ENCODE peak calls at places on chromosomes 11 and 22, in five cellular contexts. Q, K, O, G and E are unnamed samples.

GRCh38 chr11:71201936-71202597 is 50.3 kb downstream of the SHANK2 start:
- DNase-seq in Q (no peak), K (no peak), O (peak), G (no peak), E (no peak)

GRCh38 chr11:2651826-2652237 is 48.0 kb downstream of the KCNQ1OT1 start:
- DNase-seq in Q (no peak), K (peak), O (no peak), G (no peak), E (no peak)

GRCh38 chr11:12862761-12863469 is 146.2 kb upstream of the RASSF10 start:
- DNase-seq in Q (peak), K (no peak), O (no peak), G (peak), E (peak)

GRCh38 chr22:22770881-22771280 is 116.7 kb upstream of the IGLL5 start:
- DNase-seq in Q (no peak), K (no peak), O (no peak), G (no peak), E (no peak)

GRCh38 chr11:128550967-128551522 is 36.3 kb downstream of the ETS1 start:
- DNase-seq in Q (no peak), K (no peak), O (no peak), G (no peak), E (no peak)

GRCh38 chr11:105867742-105868141 is 154.3 kb downstream of the MSANTD4 start:
- DNase-seq in Q (no peak), K (no peak), O (no peak), G (no peak), E (no peak)

GRCh38 chr11:118027694-118028093 is 41.5 kb downstream of the IL10RA start:
- DNase-seq in Q (no peak), K (no peak), O (no peak), G (no peak), E (no peak)

GRCh38 chr11:64123102-64123434 is 42.8 kb downstream of the MACROD1 start:
- DNase-seq in Q (no peak), K (no peak), O (no peak), G (no peak), E (no peak)

GRCh38 chr22:50360578-50360977 is 17.5 kb downstream of the PPP6R2 start:
- DNase-seq in Q (no peak), K (no peak), O (no peak), G (no peak), E (no peak)

GRCh38 chr11:19218801-19219460 is 17.1 kb upstream of the CSRP3 start:
- DNase-seq in Q (no peak), K (peak), O (no peak), G (no peak), E (no peak)

GRCh38 chr11:63663809-63664208 is 7.4 kb downstream of the ATL3 start:
- DNase-seq in Q (no peak), K (no peak), O (no peak), G (peak), E (no peak)

GRCh38 chr11:77619576-77620198 is 17.9 kb downstream of the CLNS1A start:
- DNase-seq in Q (no peak), K (no peak), O (peak), G (peak), E (peak)

GRCh38 chr11:726278-726915 is 20.4 kb downstream of the EPS8L2 start:
- DNase-seq in Q (peak), K (peak), O (peak), G (no peak), E (peak)

GRCh38 chr22:38176170-38176741 is 5.4 kb downstream of the PLA2G6 start:
- DNase-seq in Q (no peak), K (no peak), O (no peak), G (peak), E (peak)

GRCh38 chr11:128210148-128210940 is 377.0 kb downstream of the ETS1 start:
- DNase-seq in Q (peak), K (peak), O (peak), G (peak), E (peak)

GRCh38 chr11:34343153-34343552 is 14.7 kb downstream of the ABTB2 start:
- DNase-seq in Q (no peak), K (no peak), O (no peak), G (peak), E (no peak)

GRCh38 chr22:50027639-50028537 is 15.3 kb upstream of the IL17REL start:
- DNase-seq in Q (peak), K (peak), O (no peak), G (no peak), E (peak)

GRCh38 chr22:45072322-45072903 is 62.6 kb upstream of the PHF21B start:
- DNase-seq in Q (peak), K (peak), O (no peak), G (peak), E (peak)

GRCh38 chr11:130457909-130458729 is 9.7 kb downstream of the ADAMTS15 start:
- DNase-seq in Q (no peak), K (no peak), O (no peak), G (no peak), E (no peak)

GRCh38 chr11:94142308-94143277 is 14.0 kb downstream of the PANX1 start:
- DNase-seq in Q (no peak), K (no peak), O (no peak), G (no peak), E (no peak)

GRCh38 chr11:35139883-35140282 is 912 bp downstream of the CD44 start:
- DNase-seq in Q (no peak), K (no peak), O (no peak), G (no peak), E (no peak)

GRCh38 chr22:29914165-29914564 is 31.2 kb downstream of the MTMR3 start:
- DNase-seq in Q (no peak), K (no peak), O (no peak), G (peak), E (peak)

GRCh38 chr22:23204541-23205157 is 24.3 kb downstream of the BCR start:
- DNase-seq in Q (no peak), K (peak), O (no peak), G (no peak), E (no peak)

GRCh38 chr22:16783930-16784354 is 41.3 kb downstream of the XKR3 start:
- DNase-seq in Q (peak), K (peak), O (no peak), G (no peak), E (peak)

GRCh38 chr11:34851916-34852315 is 64.3 kb downstream of the APIP start:
- DNase-seq in Q (no peak), K (no peak), O (no peak), G (no peak), E (no peak)

GRCh38 chr11:93821617-93822016 is 28.8 kb downstream of the VSTM5 start:
- DNase-seq in Q (no peak), K (no peak), O (peak), G (no peak), E (peak)

GRCh38 chr11:2818021-2818420 is 67.6 kb downstream of the CDKN1C start:
- DNase-seq in Q (no peak), K (no peak), O (no peak), G (no peak), E (no peak)

GRCh38 chr22:24392218-24392931 is 35.0 kb upstream of the ADORA2A start:
- DNase-seq in Q (no peak), K (no peak), O (peak), G (no peak), E (no peak)

GRCh38 chr11:46039990-46040389 is 81.3 kb downstream of the PHF21A start:
- DNase-seq in Q (no peak), K (no peak), O (no peak), G (peak), E (no peak)

GRCh38 chr11:65968600-65969482 is 7.3 kb downstream of the SART1 start:
- DNase-seq in Q (no peak), K (no peak), O (no peak), G (no peak), E (no peak)

GRCh38 chr11:100687630-100688395 is 725 bp downstream of the ARHGAP42 start:
- DNase-seq in Q (peak), K (peak), O (peak), G (peak), E (peak)

GRCh38 chr22:48428556-48429371 is 1398.9 kb downstream of the BRD1 start:
- DNase-seq in Q (no peak), K (peak), O (peak), G (no peak), E (no peak)

GRCh38 chr11:45737056-45737455 is 67.9 kb upstream of the SLC35C1 start:
- DNase-seq in Q (no peak), K (no peak), O (no peak), G (no peak), E (no peak)

GRCh38 chr11:93487032-93487483 is 56.1 kb downstream of the SMCO4 start:
- DNase-seq in Q (no peak), K (no peak), O (peak), G (no peak), E (peak)

GRCh38 chr11:1837171-1838076 is 1.4 kb upstream of the TNNI2 start:
- DNase-seq in Q (peak), K (peak), O (peak), G (peak), E (peak)

GRCh38 chr11:64234840-64235379 is 526 bp downstream of the VEGFB start:
- DNase-seq in Q (no peak), K (peak), O (peak), G (no peak), E (peak)

GRCh38 chr11:85974126-85974525 is 94.8 kb downstream of the PICALM start:
- DNase-seq in Q (no peak), K (no peak), O (peak), G (no peak), E (no peak)